ENCODE peak calls at places on chromosomes 6 and 20, in seven cellular contexts. S, Y, P, I, B, Q and O are unnamed samples.

GRCh38 chr20:53524589-53525311 is 68.9 kb downstream of the ZNF217 start:
- DNase-seq in B (no peak), Q (no peak), S (no peak), P (no peak), Y (no peak), I (no peak), O (no peak)

GRCh38 chr20:956330-956951 is 40.3 kb upstream of the ANGPT4 start:
- DNase-seq in I (peak), Y (peak), Q (peak), B (peak), P (peak), S (no peak), O (peak)

GRCh38 chr6:10355115-10355702 is 59.7 kb downstream of the TFAP2A start:
- DNase-seq in Q (no peak), Y (no peak), S (no peak), P (no peak), B (no peak), I (no peak), O (no peak)

GRCh38 chr6:26175428-26176181 is 88.4 kb downstream of the HFE start:
- DNase-seq in P (no peak), Q (no peak), S (no peak), B (no peak), Y (peak), I (no peak), O (no peak)

GRCh38 chr6:160900031-160900430 is 91.5 kb upstream of the MAP3K4 start:
- DNase-seq in S (no peak), Y (no peak), B (no peak), Q (no peak), I (no peak), P (no peak), O (no peak)

GRCh38 chr20:63054103-63054474 is 47.3 kb upstream of the BHLHE23 start:
- DNase-seq in Y (no peak), I (no peak), S (no peak), B (no peak), P (no peak), Q (no peak), O (no peak)

GRCh38 chr6:71621918-71622519 is 264.3 kb upstream of the RIMS1 start:
- DNase-seq in Q (no peak), P (no peak), B (no peak), I (no peak), S (no peak), Y (no peak), O (no peak)

GRCh38 chr6:15755555-15755954 is 92.7 kb upstream of the DTNBP1 start:
- DNase-seq in P (no peak), I (no peak), S (no peak), Y (no peak), Q (no peak), B (no peak), O (no peak)

GRCh38 chr6:118678866-118679265 is 27.5 kb upstream of the CEP85L start:
- DNase-seq in Q (no peak), B (no peak), I (no peak), S (no peak), P (no peak), Y (no peak), O (no peak)

GRCh38 chr6:70694371-70694770 is 26.7 kb downstream of the SMAP1 start:
- DNase-seq in Y (no peak), P (no peak), I (no peak), Q (no peak), B (no peak), S (no peak), O (no peak)

GRCh38 chr6:109260701-109261100 is 121.6 kb downstream of the CD164 start:
- DNase-seq in S (no peak), Q (no peak), Y (no peak), P (no peak), I (no peak), B (no peak), O (no peak)

GRCh38 chr6:42564496-42564890 is 664 bp downstream of the UBR2 start:
- DNase-seq in I (no peak), S (no peak), B (no peak), Y (peak), Q (no peak), P (peak), O (no peak)

GRCh38 chr6:2061880-2062279 is 183.5 kb downstream of the GMDS start:
- DNase-seq in I (no peak), S (no peak), Q (no peak), Y (no peak), P (no peak), B (no peak), O (no peak)

GRCh38 chr20:6075428-6076219 is 21.8 kb upstream of the LRRN4 start:
- DNase-seq in Y (no peak), Q (no peak), I (no peak), P (no peak), S (no peak), B (no peak), O (peak)

GRCh38 chr6:161152904-161153662 is 120.8 kb downstream of the AGPAT4 start:
- DNase-seq in P (peak), B (no peak), S (no peak), Y (no peak), Q (no peak), I (no peak), O (no peak)

GRCh38 chr6:166713608-166714510 is 86.8 kb upstream of the RPS6KA2 start:
- DNase-seq in Y (no peak), Q (no peak), P (no peak), S (no peak), I (no peak), B (no peak), O (no peak)

GRCh38 chr6:13711384-13711725 is 280 bp downstream of the RANBP9 start:
- DNase-seq in I (no peak), Q (peak), B (no peak), P (no peak), Y (no peak), S (peak), O (no peak)

GRCh38 chr6:128095362-128095761 is 194.5 kb upstream of the THEMIS start:
- DNase-seq in Y (no peak), P (no peak), Q (no peak), B (no peak), I (no peak), S (no peak), O (no peak)

GRCh38 chr6:76770166-76770565 is 693.1 kb downstream of the HTR1B start:
- DNase-seq in P (no peak), I (no peak), Q (no peak), B (no peak), Y (no peak), S (no peak), O (no peak)

GRCh38 chr6:111250743-111251406 is 163.6 kb downstream of the SLC16A10 start:
- DNase-seq in P (no peak), Q (no peak), Y (no peak), I (no peak), S (no peak), B (no peak), O (no peak)

GRCh38 chr6:9540126-9540525 is 874.7 kb downstream of the TFAP2A start:
- DNase-seq in P (no peak), I (no peak), Y (no peak), B (no peak), Q (no peak), S (no peak), O (no peak)

GRCh38 chr6:167311286-167311685 is 13.6 kb upstream of the TTLL2 start:
- DNase-seq in P (no peak), S (no peak), Y (no peak), Q (no peak), B (no peak), I (no peak), O (no peak)

GRCh38 chr6:69985180-69985579 is 118.8 kb downstream of the COL19A1 start:
- DNase-seq in S (no peak), P (no peak), B (no peak), I (no peak), Y (no peak), Q (no peak), O (no peak)

GRCh38 chr20:50586531-50587232 is 76.5 kb downstream of the PTPN1 start:
- DNase-seq in B (no peak), I (no peak), P (no peak), Y (no peak), Q (no peak), S (no peak), O (peak)

GRCh38 chr6:79446006-79446405 is 91.2 kb downstream of the LCA5 start:
- DNase-seq in B (no peak), P (no peak), S (no peak), I (no peak), Q (no peak), Y (no peak), O (no peak)